ENCODE peak calls at places on chromosomes 6 and 20, in four cellular contexts. Q is Calu3, G is kidney epithelial cell, Z is GM23338. P is an unnamed sample.

GRCh38 chr6:127328043-127328442 is 15.4 kb downstream of the ECHDC1 start:
- DNase-seq in Z (no peak), G (no peak), Q (no peak), P (no peak)

GRCh38 chr6:143761103-143761502 is 82.0 kb upstream of the LTV1 start:
- DNase-seq in Z (no peak), Q (no peak), G (no peak), P (no peak)

GRCh38 chr20:63172726-63173125 is 43.2 kb downstream of the YTHDF1 start:
- DNase-seq in Z (peak), G (no peak), Q (peak), P (peak)

GRCh38 chr6:158158748-158159147 is 9.3 kb downstream of the SERAC1 start:
- DNase-seq in Q (no peak), G (no peak), Z (no peak), P (no peak)

GRCh38 chr20:825710-826421 is 7.6 kb upstream of the FAM110A start:
- DNase-seq in Z (no peak), Q (no peak), G (no peak), P (no peak)

GRCh38 chr6:109496036-109496761 is 13.2 kb upstream of the ZBTB24 start:
- DNase-seq in G (no peak), Q (no peak), Z (no peak), P (no peak)

GRCh38 chr20:36180323-36180722 is 25.8 kb downstream of the EPB41L1 start:
- DNase-seq in G (no peak), Q (no peak), Z (no peak), P (no peak)

GRCh38 chr6:30678964-30679726 is 6.3 kb upstream of the DHX16 start:
- DNase-seq in G (no peak), Z (peak), Q (peak), P (peak)

GRCh38 chr20:58044286-58044685 is 184.2 kb downstream of the ANKRD60 start:
- DNase-seq in G (no peak), Z (no peak), Q (no peak), P (no peak)

GRCh38 chr6:28543671-28544131 is 18.0 kb downstream of the GPX5 start:
- DNase-seq in G (no peak), Z (peak), Q (no peak), P (peak)

GRCh38 chr6:133128191-133128590 is 113.0 kb upstream of the EYA4 start:
- DNase-seq in Z (no peak), Q (no peak), G (no peak), P (no peak)

GRCh38 chr6:166417285-166417691 is 34.5 kb upstream of the MPC1 start:
- DNase-seq in Q (no peak), G (no peak), Z (no peak), P (no peak)

GRCh38 chr6:4624726-4625125 is 151.5 kb upstream of the CDYL start:
- DNase-seq in Q (no peak), G (no peak), Z (no peak), P (no peak)

GRCh38 chr6:53294095-53294494 is 54.7 kb downstream of the ELOVL5 start:
- DNase-seq in Z (peak), Q (peak), G (no peak), P (peak)

GRCh38 chr6:110328231-110328630 is 29.9 kb downstream of the METTL24 start:
- DNase-seq in G (no peak), Z (no peak), Q (no peak), P (no peak)

GRCh38 chr6:10421508-10422281 is 6.8 kb upstream of the TFAP2A start:
- DNase-seq in G (no peak), Z (peak), Q (no peak), P (peak)

GRCh38 chr6:121482004-121482693 is 46.7 kb downstream of the GJA1 start:
- DNase-seq in Z (no peak), G (no peak), Q (no peak), P (no peak)

GRCh38 chr20:49872056-49872455 is 43.3 kb downstream of the SPATA2 start:
- DNase-seq in Q (no peak), G (no peak), Z (no peak), P (peak)

GRCh38 chr20:12976720-12977633 is 31.8 kb upstream of the SPTLC3 start:
- DNase-seq in Q (no peak), Z (no peak), G (no peak), P (no peak)

GRCh38 chr6:25788305-25788922 is 33.9 kb downstream of the SLC17A4 start:
- DNase-seq in G (no peak), Q (peak), Z (peak), P (peak)

GRCh38 chr20:44896583-44896982 is 11.1 kb downstream of the YWHAB start:
- DNase-seq in Q (no peak), G (no peak), Z (no peak), P (no peak)

GRCh38 chr6:127515794-127516675 is 3.1 kb downstream of the MTCL3 start:
- DNase-seq in G (no peak), Z (peak), Q (peak), P (peak)

GRCh38 chr20:36645998-36646397 is at the start of gene SLA2:
- DNase-seq in Q (no peak), Z (no peak), G (no peak), P (no peak)

GRCh38 chr20:48397689-48398005 is 430.2 kb downstream of the PREX1 start:
- DNase-seq in Q (no peak), Z (no peak), G (no peak), P (no peak)

GRCh38 chr20:59210186-59210585 is 46.6 kb downstream of the ZNF831 start:
- DNase-seq in Z (no peak), Q (no peak), G (no peak), P (no peak)